ENCODE peak calls at places on chromosome 14, in ten cellular contexts. M, N, J, T, P, G, E, K, Q and U are unnamed samples.

GRCh38 chr14:82441270-82441669 is 907.6 kb upstream of the SEL1L start:
- DNase-seq in M (no peak), N (no peak), J (no peak), T (no peak), P (no peak), G (no peak), E (no peak), K (no peak), Q (no peak), U (no peak)

GRCh38 chr14:105315211-105315721 is 718 bp downstream of the PACS2 start:
- DNase-seq in M (peak), N (peak), J (peak), T (peak), P (no peak), G (peak), E (no peak), K (peak), Q (no peak), U (peak)

GRCh38 chr14:36495666-36496065 is 24.4 kb downstream of the NKX2-1 start:
- DNase-seq in M (no peak), N (no peak), J (no peak), T (no peak), P (no peak), G (no peak), E (no peak), K (no peak), Q (no peak), U (no peak)

GRCh38 chr14:23327947-23328744 is 6.9 kb downstream of the PABPN1 start:
- DNase-seq in M (no peak), N (peak), J (peak), T (peak), P (peak), G (peak), E (peak), K (peak), Q (peak), U (peak)

GRCh38 chr14:55832122-55832911 is 252.3 kb downstream of the KTN1 start:
- DNase-seq in M (no peak), N (no peak), J (no peak), T (peak), P (no peak), G (peak), E (peak), K (peak), Q (no peak), U (no peak)

GRCh38 chr14:65356327-65356836 is 56.1 kb upstream of the FUT8 start:
- DNase-seq in M (no peak), N (no peak), J (no peak), T (no peak), P (no peak), G (peak), E (peak), K (peak), Q (no peak), U (no peak)

GRCh38 chr14:73752297-73752992 is 38.3 kb upstream of the PNMA1 start:
- DNase-seq in M (peak), N (peak), J (no peak), T (peak), P (peak), G (peak), E (peak), K (peak), Q (no peak), U (no peak)

GRCh38 chr14:104011824-104012517 is 69.6 kb upstream of the RD3L start:
- DNase-seq in M (no peak), N (no peak), J (no peak), T (no peak), P (no peak), G (peak), E (no peak), K (no peak), Q (no peak), U (no peak)

GRCh38 chr14:104433401-104434213 is 146.0 kb upstream of the C14orf180 start:
- DNase-seq in M (peak), N (no peak), J (no peak), T (no peak), P (no peak), G (no peak), E (no peak), K (no peak), Q (no peak), U (peak)

GRCh38 chr14:101767618-101768362 is 6.3 kb downstream of the PPP2R5C start:
- DNase-seq in M (no peak), N (no peak), J (no peak), T (no peak), P (no peak), G (no peak), E (no peak), K (peak), Q (no peak), U (no peak)

GRCh38 chr14:58805057-58805456 is 167.3 kb downstream of the DACT1 start:
- DNase-seq in M (no peak), N (peak), J (no peak), T (no peak), P (no peak), G (no peak), E (no peak), K (no peak), Q (no peak), U (no peak)
- TF ChIP-seq CTCF in M (no peak), N (no peak), J (no peak), T (no peak), P (no peak), G (no peak), E (no peak), K (no peak), Q (no peak), U (no peak)

GRCh38 chr14:24607635-24608492 is 1.6 kb downstream of the GZMH start:
- DNase-seq in M (no peak), N (no peak), J (no peak), T (no peak), P (no peak), G (no peak), E (no peak), K (no peak), Q (no peak), U (no peak)

GRCh38 chr14:24609667-24610344 is at the start of gene GZMH:
- DNase-seq in M (no peak), N (no peak), J (no peak), T (no peak), P (no peak), G (no peak), E (no peak), K (no peak), Q (no peak), U (no peak)

GRCh38 chr14:24612186-24612585 is 2.7 kb upstream of the GZMH start:
- DNase-seq in M (no peak), N (no peak), J (no peak), T (no peak), P (no peak), G (peak), E (no peak), K (no peak), Q (no peak), U (no peak)

GRCh38 chr14:24613241-24613640 is 3.8 kb upstream of the GZMH start:
- DNase-seq in M (no peak), N (no peak), J (no peak), T (no peak), P (no peak), G (no peak), E (no peak), K (no peak), Q (no peak), U (no peak)

GRCh38 chr14:24613747-24614146 is 4.3 kb upstream of the GZMH start:
- DNase-seq in M (no peak), N (no peak), J (no peak), T (no peak), P (no peak), G (no peak), E (no peak), K (no peak), Q (no peak), U (no peak)
- TF ChIP-seq CTCF in M (no peak), N (no peak), J (no peak), T (no peak), P (no peak), G (no peak), E (no peak), K (no peak), Q (no peak), U (no peak)

DNA sequence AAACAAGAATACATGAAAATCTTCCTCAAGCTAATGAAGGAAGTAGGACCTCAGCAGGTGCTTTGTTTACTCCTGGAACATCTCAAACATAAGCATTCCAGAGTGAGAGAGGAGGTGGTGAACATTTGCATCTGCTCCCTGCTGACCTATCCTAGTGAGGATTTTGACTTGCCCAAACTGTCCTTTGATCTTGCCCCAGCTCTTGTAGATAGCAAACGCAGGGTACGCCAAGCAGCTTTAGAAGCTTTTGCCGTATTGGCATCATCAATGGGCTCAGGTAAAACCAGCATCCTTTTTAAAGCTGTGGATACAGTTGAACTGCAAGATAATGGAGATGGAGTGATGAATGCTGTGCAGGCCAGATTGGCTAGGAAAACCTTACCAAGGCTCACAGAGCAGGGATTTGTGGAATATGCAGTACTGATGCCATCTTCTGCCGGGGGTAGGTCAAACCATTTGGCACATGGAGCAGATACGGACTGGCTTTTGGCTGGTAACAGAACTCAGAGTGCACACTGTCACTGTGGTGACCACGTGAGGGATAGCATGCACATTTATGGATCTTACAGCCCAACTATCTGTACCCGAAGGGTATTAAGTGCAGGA is 1.9 kb downstream of the TOGARAM1 start:
- DNase-seq in M (no peak), N (no peak), J (no peak), T (no peak), P (peak), G (peak), E (peak), K (no peak), Q (no peak), U (no peak)
- TF ChIP-seq CTCF in M (no peak), N (no peak), J (no peak), T (no peak), P (no peak), G (no peak), E (no peak), K (no peak), Q (no peak), U (no peak)

DNA sequence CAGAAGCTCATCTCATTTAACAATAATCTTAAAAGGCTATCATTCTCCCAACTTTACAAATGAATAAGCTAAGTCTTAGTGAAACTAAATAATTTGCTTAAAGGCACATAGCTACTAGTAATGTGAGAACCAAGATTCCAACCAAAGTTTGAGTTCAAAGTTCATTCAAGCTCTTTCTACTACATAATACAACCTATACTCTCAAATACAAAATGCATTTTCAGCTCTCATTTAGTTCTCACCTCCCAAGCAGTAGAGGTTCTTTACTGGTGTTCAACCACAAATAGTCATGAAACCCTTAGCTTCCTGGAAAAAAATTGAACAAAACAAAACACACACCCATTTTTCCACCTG is 43.5 kb downstream of the DDHD1 start:
- DNase-seq in M (no peak), N (no peak), J (no peak), T (no peak), P (no peak), G (no peak), E (no peak), K (no peak), Q (no peak), U (no peak)
- TF ChIP-seq CTCF in M (no peak), N (no peak), J (no peak), T (no peak), P (no peak), G (no peak), E (no peak), K (no peak), Q (no peak), U (no peak)

DNA sequence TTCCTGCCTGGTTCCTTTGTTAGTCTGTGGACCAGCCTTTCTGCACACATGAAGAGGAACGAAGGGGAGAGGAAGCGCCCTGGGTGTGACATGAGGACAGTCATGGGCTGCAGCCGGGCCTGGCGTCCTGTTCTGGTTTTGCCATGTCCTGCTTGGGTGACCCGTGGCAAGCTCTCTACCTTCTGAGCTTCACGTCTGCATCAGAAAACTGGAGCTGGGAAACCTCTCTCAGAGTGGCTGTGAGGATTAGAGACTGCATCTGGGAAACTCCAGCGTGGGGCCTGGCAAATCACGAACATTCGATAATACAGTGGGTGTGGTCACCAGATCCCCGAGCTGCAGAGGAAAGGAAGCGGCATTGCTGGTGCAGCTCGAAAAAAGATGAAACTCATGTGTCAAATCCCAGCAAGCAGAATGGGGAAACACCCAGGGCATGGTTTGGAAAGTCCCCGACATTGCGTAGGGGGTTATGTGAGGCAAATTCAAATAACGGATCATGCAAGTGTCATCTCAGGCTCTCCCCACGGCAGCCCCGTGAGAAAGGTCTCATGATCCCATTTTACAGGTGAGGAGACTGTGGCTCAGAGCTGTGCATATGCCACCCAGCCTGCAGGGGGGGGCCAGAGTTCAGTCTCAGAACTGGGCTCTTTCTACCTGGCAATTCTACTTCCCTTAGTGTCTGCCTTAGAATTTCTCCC is 98.2 kb upstream of the VRK1 start:
- DNase-seq in M (no peak), N (no peak), J (no peak), T (no peak), P (no peak), G (no peak), E (no peak), K (no peak), Q (no peak), U (no peak)
- TF ChIP-seq CTCF in M (no peak), N (no peak), J (no peak), T (no peak), P (no peak), G (peak), E (no peak), K (no peak), Q (no peak), U (peak)